ENCODE peak calls at places on chromosome 20, in five cellular contexts. One of them, this sample, is unnamed.

GRCh38 chr20:3652646-3653596 is 10.3 kb downstream of the GFRA4 start:
- DNase-seq in adrenal gland: peak; percentile 10
- DNase-seq in RPMI7951: no peak
- DNase-seq in hypothalamus: no peak
- DNase-seq in HuH-7: no peak
- DNase-seq in this sample: peak; percentile 60

GRCh38 chr20:6882911-6883310 is 115.4 kb downstream of the BMP2 start:
- DNase-seq in adrenal gland: no peak
- DNase-seq in RPMI7951: peak; percentile 84
- DNase-seq in hypothalamus: no peak
- DNase-seq in HuH-7: no peak
- DNase-seq in this sample: no peak

GRCh38 chr20:35909796-35910195 is 44.5 kb downstream of the SCAND1 start:
- DNase-seq in adrenal gland: no peak
- DNase-seq in RPMI7951: no peak
- DNase-seq in hypothalamus: no peak
- DNase-seq in HuH-7: no peak
- DNase-seq in this sample: peak; percentile 37

GRCh38 chr20:34566978-34567884 is 8.7 kb downstream of the MAP1LC3A start:
- DNase-seq in adrenal gland: no peak
- DNase-seq in RPMI7951: no peak
- DNase-seq in hypothalamus: no peak
- DNase-seq in HuH-7: no peak
- DNase-seq in this sample: no peak

GRCh38 chr20:31740208-31740607 is 1.1 kb downstream of the TPX2 start:
- DNase-seq in adrenal gland: no peak
- DNase-seq in RPMI7951: peak; percentile 67
- DNase-seq in hypothalamus: no peak
- DNase-seq in HuH-7: no peak
- DNase-seq in this sample: no peak

GRCh38 chr20:11912013-11912663 is 5.6 kb upstream of the BTBD3 start:
- DNase-seq in adrenal gland: no peak
- DNase-seq in RPMI7951: peak; percentile 20
- DNase-seq in hypothalamus: no peak
- DNase-seq in HuH-7: peak; percentile 39
- DNase-seq in this sample: no peak

GRCh38 chr20:2729251-2729713 is 36.7 kb downstream of the EBF4 start:
- DNase-seq in adrenal gland: no peak
- DNase-seq in RPMI7951: no peak
- DNase-seq in hypothalamus: no peak
- DNase-seq in HuH-7: no peak
- DNase-seq in this sample: no peak

GRCh38 chr20:48017504-48017903 is 232.2 kb upstream of the SULF2 start:
- DNase-seq in adrenal gland: no peak
- DNase-seq in RPMI7951: no peak
- DNase-seq in hypothalamus: no peak
- DNase-seq in HuH-7: no peak
- DNase-seq in this sample: no peak

GRCh38 chr20:44734938-44735337 is 10.7 kb upstream of the KCNK15 start:
- DNase-seq in adrenal gland: no peak
- DNase-seq in RPMI7951: peak; percentile 71
- DNase-seq in hypothalamus: no peak
- DNase-seq in HuH-7: no peak
- DNase-seq in this sample: no peak

GRCh38 chr20:5658897-5659296 is 91.3 kb upstream of the SHLD1 start:
- DNase-seq in adrenal gland: peak; percentile 94
- DNase-seq in RPMI7951: peak; percentile 95
- DNase-seq in hypothalamus: peak; percentile 10
- DNase-seq in HuH-7: no peak
- DNase-seq in this sample: peak; percentile 88

GRCh38 chr20:18734525-18735189 is 78.9 kb upstream of the SCP2D1 start:
- DNase-seq in adrenal gland: no peak
- DNase-seq in RPMI7951: no peak
- DNase-seq in hypothalamus: no peak
- DNase-seq in HuH-7: no peak
- DNase-seq in this sample: no peak

GRCh38 chr20:23622839-23623343 is 14.9 kb downstream of the CST3 start:
- DNase-seq in adrenal gland: peak; percentile 83
- DNase-seq in RPMI7951: peak; percentile 97
- DNase-seq in hypothalamus: no peak
- DNase-seq in HuH-7: no peak
- DNase-seq in this sample: peak; percentile 76

GRCh38 chr20:57499676-57500075 is 25.3 kb downstream of the CTCFL start:
- DNase-seq in adrenal gland: no peak
- DNase-seq in RPMI7951: no peak
- DNase-seq in hypothalamus: no peak
- DNase-seq in HuH-7: no peak
- DNase-seq in this sample: peak; percentile 80

GRCh38 chr20:48928832-48929725 is 7.6 kb downstream of the ARFGEF2 start:
- DNase-seq in adrenal gland: peak; percentile 59
- DNase-seq in RPMI7951: peak; percentile 21
- DNase-seq in hypothalamus: no peak
- DNase-seq in HuH-7: no peak
- DNase-seq in this sample: no peak

GRCh38 chr20:34171640-34172039 is 59.6 kb upstream of the EIF2S2 start:
- DNase-seq in adrenal gland: no peak
- DNase-seq in RPMI7951: no peak
- DNase-seq in hypothalamus: no peak
- DNase-seq in HuH-7: no peak
- DNase-seq in this sample: no peak

GRCh38 chr20:20457392-20458126 is 89.7 kb downstream of the INSM1 start:
- DNase-seq in adrenal gland: no peak
- DNase-seq in RPMI7951: peak; percentile 80
- DNase-seq in hypothalamus: no peak
- DNase-seq in HuH-7: no peak
- DNase-seq in this sample: no peak

GRCh38 chr20:54144847-54145246 is 28.9 kb downstream of the CYP24A1 start:
- DNase-seq in adrenal gland: no peak
- DNase-seq in RPMI7951: no peak
- DNase-seq in hypothalamus: no peak
- DNase-seq in HuH-7: no peak
- DNase-seq in this sample: no peak

GRCh38 chr20:4234128-4234527 is 218.8 kb upstream of the RNF24 start:
- DNase-seq in adrenal gland: peak; percentile 75
- DNase-seq in RPMI7951: peak; percentile 93
- DNase-seq in hypothalamus: no peak
- DNase-seq in HuH-7: no peak
- DNase-seq in this sample: peak; percentile 21

GRCh38 chr20:8809107-8809953 is 259.6 kb upstream of the PLCB4 start:
- DNase-seq in adrenal gland: no peak
- DNase-seq in RPMI7951: no peak
- DNase-seq in hypothalamus: no peak
- DNase-seq in HuH-7: peak; percentile 51
- DNase-seq in this sample: no peak

GRCh38 chr20:8755340-8756118 is 313.4 kb upstream of the PLCB4 start:
- DNase-seq in adrenal gland: no peak
- DNase-seq in RPMI7951: no peak
- DNase-seq in hypothalamus: no peak
- DNase-seq in HuH-7: no peak
- DNase-seq in this sample: no peak

GRCh38 chr20:13546497-13547131 is 92.1 kb downstream of the TASP1 start:
- DNase-seq in adrenal gland: peak; percentile 78
- DNase-seq in RPMI7951: peak; percentile 69
- DNase-seq in hypothalamus: peak; percentile 52
- DNase-seq in HuH-7: peak; percentile 38
- DNase-seq in this sample: peak; percentile 95

GRCh38 chr20:63553933-63554290 is at the start of gene FNDC11:
- DNase-seq in adrenal gland: peak; percentile 37
- DNase-seq in RPMI7951: peak; percentile 55
- DNase-seq in hypothalamus: no peak
- DNase-seq in HuH-7: peak; percentile 73
- DNase-seq in this sample: no peak

GRCh38 chr20:2688041-2688591 is 4.5 kb upstream of the EBF4 start:
- DNase-seq in adrenal gland: peak; percentile 46
- DNase-seq in RPMI7951: peak; percentile 45
- DNase-seq in hypothalamus: peak; percentile 15
- DNase-seq in HuH-7: peak; percentile 84
- DNase-seq in this sample: no peak

GRCh38 chr20:17859002-17859615 is 109.5 kb downstream of the SNX5 start:
- DNase-seq in adrenal gland: no peak
- DNase-seq in RPMI7951: no peak
- DNase-seq in hypothalamus: no peak
- DNase-seq in HuH-7: peak; percentile 81
- DNase-seq in this sample: no peak

GRCh38 chr20:24777746-24778145 is 171.3 kb upstream of the CST7 start:
- DNase-seq in adrenal gland: no peak
- DNase-seq in RPMI7951: peak; percentile 62
- DNase-seq in hypothalamus: no peak
- DNase-seq in HuH-7: no peak
- DNase-seq in this sample: peak; percentile 40

GRCh38 chr20:41507851-41508250 is 110.3 kb downstream of the CHD6 start:
- DNase-seq in adrenal gland: no peak
- DNase-seq in RPMI7951: no peak
- DNase-seq in hypothalamus: no peak
- DNase-seq in HuH-7: no peak
- DNase-seq in this sample: no peak

GRCh38 chr20:21179796-21180195 is 53.9 kb downstream of the KIZ start:
- DNase-seq in adrenal gland: no peak
- DNase-seq in RPMI7951: no peak
- DNase-seq in hypothalamus: no peak
- DNase-seq in HuH-7: no peak
- DNase-seq in this sample: no peak

GRCh38 chr20:22802296-22802695 is 217.9 kb upstream of the FOXA2 start:
- DNase-seq in adrenal gland: no peak
- DNase-seq in RPMI7951: no peak
- DNase-seq in hypothalamus: no peak
- DNase-seq in HuH-7: no peak
- DNase-seq in this sample: no peak

GRCh38 chr20:54643761-54644160 is 168.4 kb downstream of the DOK5 start:
- DNase-seq in adrenal gland: peak; percentile 34
- DNase-seq in RPMI7951: peak; percentile 74
- DNase-seq in hypothalamus: no peak
- DNase-seq in HuH-7: no peak
- DNase-seq in this sample: no peak

GRCh38 chr20:47956261-47956995 is 171.1 kb upstream of the SULF2 start:
- DNase-seq in adrenal gland: no peak
- DNase-seq in RPMI7951: peak; percentile 94
- DNase-seq in hypothalamus: no peak
- DNase-seq in HuH-7: no peak
- DNase-seq in this sample: no peak

GRCh38 chr20:1451092-1451491 is 15.6 kb downstream of the NSFL1C start:
- DNase-seq in adrenal gland: no peak
- DNase-seq in RPMI7951: no peak
- DNase-seq in hypothalamus: no peak
- DNase-seq in HuH-7: no peak
- DNase-seq in this sample: peak; percentile 3

GRCh38 chr20:40046703-40047102 is 642.3 kb downstream of the MAFB start:
- DNase-seq in adrenal gland: no peak
- DNase-seq in RPMI7951: no peak
- DNase-seq in hypothalamus: no peak
- DNase-seq in HuH-7: no peak
- DNase-seq in this sample: no peak

GRCh38 chr20:56760610-56761009 is 131.5 kb downstream of the TFAP2C start:
- DNase-seq in adrenal gland: no peak
- DNase-seq in RPMI7951: no peak
- DNase-seq in hypothalamus: no peak
- DNase-seq in HuH-7: no peak
- DNase-seq in this sample: no peak

GRCh38 chr20:44170796-44171410 is 16.1 kb downstream of the JPH2 start:
- DNase-seq in adrenal gland: no peak
- DNase-seq in RPMI7951: peak; percentile 87
- DNase-seq in hypothalamus: no peak
- DNase-seq in HuH-7: no peak
- DNase-seq in this sample: no peak

GRCh38 chr20:54320148-54320607 is 112.3 kb downstream of the PFDN4 start:
- DNase-seq in adrenal gland: no peak
- DNase-seq in RPMI7951: no peak
- DNase-seq in hypothalamus: no peak
- DNase-seq in HuH-7: no peak
- DNase-seq in this sample: no peak

GRCh38 chr20:62286493-62287064 is 16.2 kb upstream of the ADRM1 start:
- DNase-seq in adrenal gland: no peak
- DNase-seq in RPMI7951: no peak
- DNase-seq in hypothalamus: no peak
- DNase-seq in HuH-7: no peak
- DNase-seq in this sample: no peak

GRCh38 chr20:63095718-63096654 is 89.2 kb upstream of the BHLHE23 start:
- DNase-seq in adrenal gland: no peak
- DNase-seq in RPMI7951: no peak
- DNase-seq in hypothalamus: no peak
- DNase-seq in HuH-7: no peak
- DNase-seq in this sample: peak; percentile 68

This sample was measured in lower leg skin.